ENCODE peak calls at places on chromosomes 12 and 14, in ten cellular contexts. I is HepG2, L is mucosa of descending colon, V is body of pancreas, A is Caco-2, Y is prostate gland, K is AG04450, F is lung, Z is PC-3, J is IMR-90. O is an unnamed sample.

GRCh38 chr12:81389550-81390099 is 311.7 kb downstream of the ACSS3 start:
- DNase-seq in I (no peak), A (no peak), Y (no peak), K (no peak), Z (no peak), J (no peak), V (no peak), F (no peak), L (no peak), O (no peak)

GRCh38 chr12:67920432-67920831 is 68.8 kb upstream of the IFNG-AS1 start:
- DNase-seq in K (no peak), J (no peak), V (no peak), Y (no peak), I (no peak), L (no peak), Z (peak; percentile 80), A (no peak), F (no peak), O (no peak)

GRCh38 chr14:45715946-45716345 is 462.9 kb upstream of the MIS18BP1 start:
- DNase-seq in A (no peak), L (no peak), Z (peak; percentile 46), F (no peak), V (no peak), K (no peak), Y (no peak), J (no peak), I (no peak), O (no peak)

GRCh38 chr14:50813544-50813863 is 17.5 kb downstream of the NIN start:
- DNase-seq in Y (no peak), I (no peak), A (no peak), K (no peak), F (no peak), L (no peak), J (no peak), Z (no peak), V (no peak), O (no peak)

GRCh38 chr14:100065942-100066574 is 836 bp downstream of the EVL start:
- DNase-seq in L (peak; percentile 59), K (no peak), F (no peak), Z (no peak), Y (no peak), A (no peak), I (no peak), V (no peak), J (no peak), O (no peak)

GRCh38 chr12:64457036-64457435 is 5.1 kb downstream of the TBK1 start:
- DNase-seq in J (peak; percentile 48), K (no peak), F (no peak), I (no peak), Z (no peak), L (no peak), A (no peak), Y (no peak), V (no peak), O (no peak)

GRCh38 chr12:121060149-121061001 is 21.3 kb upstream of the OASL start:
- DNase-seq in J (peak; percentile 33), V (peak; percentile 15), Y (no peak), K (no peak), L (peak; percentile 49), Z (peak; percentile 75), I (peak; percentile 63), F (no peak), A (no peak), O (no peak)

GRCh38 chr14:104678346-104678745 is 11.1 kb upstream of the INF2 start:
- DNase-seq in Y (no peak), A (no peak), L (no peak), I (no peak), F (no peak), K (no peak), V (no peak), Z (no peak), J (peak; percentile 34), O (no peak)

GRCh38 chr12:92074889-92075288 is 70.8 kb downstream of the BTG1 start:
- DNase-seq in J (no peak), K (no peak), I (no peak), F (no peak), L (no peak), V (no peak), Z (no peak), A (no peak), Y (no peak), O (no peak)

GRCh38 chr14:28949503-28949902 is 182.9 kb downstream of the FOXG1 start:
- DNase-seq in K (no peak), J (no peak), F (no peak), V (no peak), Y (peak; percentile 3), I (no peak), L (no peak), A (no peak), Z (no peak), O (no peak)

GRCh38 chr14:28952161-28952560 is 185.6 kb downstream of the FOXG1 start:
- DNase-seq in J (no peak), Y (no peak), I (no peak), A (no peak), F (no peak), K (no peak), L (no peak), Z (no peak), V (no peak), O (no peak)

GRCh38 chr14:28954025-28954424 is 187.4 kb downstream of the FOXG1 start:
- DNase-seq in V (no peak), L (no peak), A (no peak), Y (no peak), J (no peak), Z (no peak), F (no peak), K (no peak), I (no peak), O (no peak)

DNA sequence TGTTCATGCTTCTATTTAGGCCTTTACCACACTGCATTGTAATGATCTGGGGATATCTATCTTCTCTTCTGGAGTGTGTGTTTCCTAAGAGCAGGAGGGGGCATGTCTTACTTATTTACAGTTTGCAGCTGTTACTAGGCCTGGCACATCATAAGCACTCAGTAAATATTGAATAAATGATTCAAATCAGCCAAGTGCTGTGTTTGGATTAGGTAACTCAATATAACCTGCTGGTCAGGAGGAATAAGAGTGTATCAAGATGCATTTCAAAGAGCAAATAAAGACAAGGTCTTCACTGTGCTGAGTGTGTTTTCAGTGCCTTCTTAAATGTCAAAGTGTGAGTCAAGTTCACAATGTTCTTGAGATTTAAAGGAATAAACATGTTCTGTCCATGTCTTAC is 186.1 kb downstream of the FOXG1 start:
- DNase-seq in K (no peak), J (no peak), F (no peak), Y (peak; percentile 5), I (no peak), Z (peak; percentile 10), V (no peak), L (no peak), A (no peak), O (no peak)
- H3K9me3 ChIP-seq in K (no peaks in the 10 kb centered on the region), J (no peaks in the 10 kb centered on the region), F (peaks cover 2% of the 10 kb centered on the region), Y (no peaks in the 10 kb centered on the region), I (peaks cover 96% of the 10 kb centered on the region), Z (no peaks in the 10 kb centered on the region), V (no peaks in the 10 kb centered on the region), L (peaks cover 43% of the 10 kb centered on the region), A (no peaks in the 10 kb centered on the region), O (no peaks in the 10 kb centered on the region)

GRCh38 chr12:48789858-48790326 is 1.0 kb upstream of the ADCY6 start:
- DNase-seq in L (no peak), V (no peak), K (no peak), F (no peak), J (no peak), Z (no peak), A (no peak), I (no peak), Y (no peak), O (no peak)
- H3K4me3 ChIP-seq in L (no peak overlapping the region), V (no peak overlapping the region), K (peak overlapping the region; percentile 75), F (no peak overlapping the region), J (no peak overlapping the region), Z (peak overlapping the region; percentile 99), A (peak overlapping the region; percentile 88), I (peak overlapping the region; percentile 90), Y (peak overlapping the region; percentile 87), O (peak overlapping the region; percentile 90)

GRCh38 chr12:70626180-70626579 is 11.0 kb downstream of the PTPRB start:
- DNase-seq in A (no peak), K (no peak), J (no peak), L (no peak), F (no peak), Z (no peak), Y (no peak), I (no peak), V (no peak), O (no peak)

GRCh38 chr12:70627677-70628076 is 9.6 kb downstream of the PTPRB start:
- DNase-seq in I (no peak), K (no peak), A (no peak), Y (no peak), L (no peak), V (no peak), Z (no peak), F (no peak), J (no peak), O (no peak)

DNA sequence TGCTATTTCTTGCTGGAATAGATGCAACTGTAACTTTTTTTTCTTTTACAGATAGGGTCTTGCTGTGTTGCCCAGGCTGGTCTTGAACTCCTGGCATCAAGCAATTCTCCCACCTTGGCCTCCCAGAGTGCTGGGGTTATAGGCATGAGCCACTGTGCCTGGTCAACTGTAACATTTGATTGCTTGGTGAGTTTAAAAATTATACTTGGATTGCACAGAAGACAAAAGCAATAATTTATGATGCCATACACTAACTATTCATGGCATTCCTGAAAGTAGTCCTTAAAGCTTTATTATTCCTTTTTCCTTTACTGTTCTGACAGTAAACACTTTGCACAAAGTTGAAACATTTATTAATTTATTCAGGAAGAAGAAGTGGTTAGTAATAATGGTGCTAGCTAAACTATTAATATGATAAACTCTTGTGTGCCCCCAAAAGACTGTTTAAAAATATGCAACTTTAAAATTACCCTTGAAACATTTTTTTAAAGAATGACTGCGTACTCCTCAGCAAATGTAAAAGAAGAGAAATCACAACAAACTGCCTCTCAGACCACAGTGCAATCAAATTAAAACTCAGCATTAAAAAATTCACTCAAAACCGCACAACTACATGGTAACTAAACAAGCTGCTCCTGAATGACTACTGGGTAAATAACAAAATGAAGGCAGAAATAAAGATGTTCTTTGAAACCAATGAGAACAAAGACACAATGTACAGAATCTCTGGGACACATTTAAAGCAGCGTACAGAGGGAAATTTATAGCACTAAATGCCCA is 8.3 kb downstream of the PTPRB start:
- DNase-seq in Z (peak; percentile 20), I (no peak), J (no peak), L (no peak), K (no peak), F (no peak), Y (no peak), A (no peak), V (no peak), O (no peak)
- TF ChIP-seq CTCF in Z (no peak), I (no peak), J (no peak), L (no peak), K (no peak), F (no peak), Y (no peak), A (no peak), V (no peak), O (no peak)

GRCh38 chr14:27557445-27557844 is 959.6 kb upstream of the NOVA1 start:
- DNase-seq in K (no peak), A (no peak), Y (no peak), Z (no peak), L (no peak), F (no peak), J (no peak), V (no peak), I (no peak), O (no peak)

DNA sequence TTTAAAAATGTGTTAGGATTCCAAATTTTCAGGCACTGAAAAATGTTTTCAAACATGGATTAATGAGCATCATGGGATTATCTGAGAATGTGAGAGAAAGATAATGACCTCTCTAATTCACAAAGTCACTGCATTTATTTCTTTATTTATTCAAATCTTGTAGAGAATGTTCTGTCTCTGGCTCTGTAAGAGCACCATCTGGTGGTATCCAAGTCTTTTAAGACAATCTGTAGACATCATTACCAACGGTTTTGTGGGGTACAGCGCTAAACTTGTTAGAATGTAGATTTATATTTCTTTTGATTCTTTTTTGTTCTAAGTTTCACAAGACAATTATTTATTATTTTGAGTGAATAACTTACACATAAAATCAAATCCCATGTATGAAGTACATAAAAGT is 956.0 kb upstream of the NOVA1 start:
- DNase-seq in I (no peak), V (no peak), K (no peak), Y (no peak), A (no peak), L (no peak), Z (peak; percentile 29), F (no peak), J (no peak), O (no peak)
- H3K9me3 ChIP-seq in I (peaks cover 84% of the 10 kb centered on the region), V (peaks cover under 1% of the 10 kb centered on the region), K (peaks cover 5% of the 10 kb centered on the region), Y (no peaks in the 10 kb centered on the region), A (no peaks in the 10 kb centered on the region), L (no peaks in the 10 kb centered on the region), Z (no peaks in the 10 kb centered on the region), F (peaks cover under 1% of the 10 kb centered on the region), J (peaks cover 2% of the 10 kb centered on the region), O (no peaks in the 10 kb centered on the region)

O was measured in ascending aorta.